ENCODE peak calls at places on chromosomes 6 and 20, in nine cellular contexts. One of them, this sample, is unnamed.

GRCh38 chr6:163367388-163368183 is 46.9 kb upstream of the QKI start:
- DNase-seq in HCT116: no peak
- DNase-seq in IMR-90: no peak
- DNase-seq in mesendoderm: no peak
- DNase-seq in CD4-positive, alpha-beta T cell: no peak
- DNase-seq in tibial artery: no peak
- DNase-seq in small intestine: no peak
- DNase-seq in adrenal gland: no peak
- DNase-seq in aorta: peak
- DNase-seq in this sample: no peak

GRCh38 chr6:148416309-148416965 is 73.8 kb downstream of the SASH1 start:
- DNase-seq in HCT116: no peak
- DNase-seq in IMR-90: no peak
- DNase-seq in mesendoderm: no peak
- DNase-seq in CD4-positive, alpha-beta T cell: no peak
- DNase-seq in tibial artery: no peak
- DNase-seq in small intestine: no peak
- DNase-seq in adrenal gland: no peak
- DNase-seq in aorta: no peak
- DNase-seq in this sample: no peak

GRCh38 chr6:53344993-53345392 is 3.8 kb downstream of the ELOVL5 start:
- DNase-seq in HCT116: no peak
- DNase-seq in IMR-90: no peak
- DNase-seq in mesendoderm: no peak
- DNase-seq in CD4-positive, alpha-beta T cell: no peak
- DNase-seq in tibial artery: no peak
- DNase-seq in small intestine: no peak
- DNase-seq in adrenal gland: no peak
- DNase-seq in aorta: no peak
- DNase-seq in this sample: no peak

GRCh38 chr6:105510746-105511145 is 107.9 kb upstream of the PREP start:
- DNase-seq in HCT116: no peak
- DNase-seq in IMR-90: peak
- DNase-seq in mesendoderm: no peak
- DNase-seq in CD4-positive, alpha-beta T cell: no peak
- DNase-seq in tibial artery: no peak
- DNase-seq in small intestine: no peak
- DNase-seq in adrenal gland: no peak
- DNase-seq in aorta: no peak
- DNase-seq in this sample: no peak

GRCh38 chr6:33632603-33633039 is 11.5 kb downstream of the ITPR3 start:
- DNase-seq in HCT116: peak
- DNase-seq in IMR-90: no peak
- DNase-seq in mesendoderm: peak
- DNase-seq in CD4-positive, alpha-beta T cell: peak
- DNase-seq in tibial artery: no peak
- DNase-seq in small intestine: peak
- DNase-seq in adrenal gland: peak
- DNase-seq in aorta: peak
- DNase-seq in this sample: peak

GRCh38 chr20:47950103-47950502 is 164.8 kb upstream of the SULF2 start:
- DNase-seq in HCT116: no peak
- DNase-seq in IMR-90: no peak
- DNase-seq in mesendoderm: peak
- DNase-seq in CD4-positive, alpha-beta T cell: no peak
- DNase-seq in tibial artery: no peak
- DNase-seq in small intestine: no peak
- DNase-seq in adrenal gland: no peak
- DNase-seq in aorta: no peak
- DNase-seq in this sample: no peak

GRCh38 chr6:32113386-32114352 is 4.5 kb upstream of the TNXB start:
- DNase-seq in HCT116: no peak
- DNase-seq in IMR-90: peak
- DNase-seq in mesendoderm: peak
- DNase-seq in CD4-positive, alpha-beta T cell: no peak
- DNase-seq in tibial artery: peak
- DNase-seq in small intestine: no peak
- DNase-seq in adrenal gland: peak
- DNase-seq in aorta: peak
- DNase-seq in this sample: no peak

GRCh38 chr20:33477386-33478234 is 12.3 kb upstream of the CBFA2T2 start:
- DNase-seq in HCT116: no peak
- DNase-seq in IMR-90: no peak
- DNase-seq in mesendoderm: peak
- DNase-seq in CD4-positive, alpha-beta T cell: no peak
- DNase-seq in tibial artery: no peak
- DNase-seq in small intestine: peak
- DNase-seq in adrenal gland: no peak
- DNase-seq in aorta: no peak
- DNase-seq in this sample: no peak

GRCh38 chr6:105805581-105806023 is 280.5 kb upstream of the PRDM1 start:
- DNase-seq in HCT116: no peak
- DNase-seq in IMR-90: peak
- DNase-seq in mesendoderm: no peak
- DNase-seq in CD4-positive, alpha-beta T cell: no peak
- DNase-seq in tibial artery: no peak
- DNase-seq in small intestine: no peak
- DNase-seq in adrenal gland: peak
- DNase-seq in aorta: no peak
- DNase-seq in this sample: no peak

GRCh38 chr6:56802570-56802969 is 152.3 kb upstream of the BEND6 start:
- DNase-seq in HCT116: no peak
- DNase-seq in IMR-90: peak
- DNase-seq in mesendoderm: no peak
- DNase-seq in CD4-positive, alpha-beta T cell: no peak
- DNase-seq in tibial artery: no peak
- DNase-seq in small intestine: no peak
- DNase-seq in adrenal gland: no peak
- DNase-seq in aorta: no peak
- DNase-seq in this sample: no peak

GRCh38 chr6:170211404-170212025 is 79.4 kb downstream of the DLL1 start:
- DNase-seq in HCT116: no peak
- DNase-seq in IMR-90: no peak
- DNase-seq in mesendoderm: no peak
- DNase-seq in CD4-positive, alpha-beta T cell: no peak
- DNase-seq in tibial artery: peak
- DNase-seq in small intestine: no peak
- DNase-seq in adrenal gland: no peak
- DNase-seq in aorta: no peak
- DNase-seq in this sample: no peak

DNA sequence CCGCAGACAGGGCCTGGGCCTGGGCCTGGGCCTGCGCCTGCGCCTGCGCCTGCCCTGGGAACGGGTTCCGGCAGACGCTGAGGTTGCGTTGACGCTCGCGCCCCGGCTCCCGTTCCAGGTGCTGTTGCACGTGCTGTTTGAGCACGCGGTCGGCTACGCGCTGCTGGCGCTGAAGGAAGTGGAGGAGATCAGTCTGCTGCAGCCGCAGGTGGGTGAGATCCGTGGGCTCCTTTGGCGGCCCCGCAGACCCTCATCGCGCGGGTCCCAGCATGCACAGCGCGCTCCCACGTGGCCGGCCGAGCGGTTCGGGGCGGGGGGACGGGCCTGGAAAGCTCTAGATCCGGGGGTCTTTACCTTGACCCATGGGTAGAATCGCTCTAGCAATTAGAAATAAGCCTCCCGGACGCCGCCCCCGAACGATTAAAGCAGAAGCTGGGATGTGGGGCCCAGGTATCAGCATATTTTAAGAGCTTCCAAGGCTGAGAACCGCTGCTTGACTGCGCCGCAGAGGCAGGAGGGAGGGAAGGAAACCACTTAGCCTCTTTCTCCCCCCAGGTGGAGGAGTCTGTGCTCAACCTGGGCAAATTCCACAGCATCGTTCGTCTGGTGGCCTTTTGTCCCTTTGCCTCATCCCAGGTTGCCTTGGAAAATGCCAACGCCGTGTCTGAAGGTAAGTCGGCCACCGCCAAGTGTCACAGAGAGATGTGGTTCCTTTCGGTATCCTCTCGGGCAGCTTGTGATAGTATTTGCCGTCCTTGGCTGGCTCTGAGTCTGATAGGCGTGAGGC is 485 bp downstream of the NOP56 start:
- DNase-seq in HCT116: no peak
- DNase-seq in IMR-90: no peak
- DNase-seq in mesendoderm: no peak
- DNase-seq in CD4-positive, alpha-beta T cell: no peak
- DNase-seq in tibial artery: peak
- DNase-seq in small intestine: peak
- DNase-seq in adrenal gland: no peak
- DNase-seq in aorta: no peak
- DNase-seq in this sample: peak
- H3K27ac ChIP-seq in HCT116: peak
- H3K27ac ChIP-seq in IMR-90: peak
- H3K27ac ChIP-seq in mesendoderm: peak
- H3K27ac ChIP-seq in CD4-positive, alpha-beta T cell: peak
- H3K27ac ChIP-seq in tibial artery: peak
- H3K27ac ChIP-seq in small intestine: peak
- H3K27ac ChIP-seq in adrenal gland: peak
- H3K27ac ChIP-seq in aorta: peak
- H3K27ac ChIP-seq in this sample: peak

GRCh38 chr6:2502998-2503674 is 247.6 kb downstream of the MYLK4 start:
- DNase-seq in HCT116: no peak
- DNase-seq in IMR-90: no peak
- DNase-seq in mesendoderm: no peak
- DNase-seq in CD4-positive, alpha-beta T cell: no peak
- DNase-seq in tibial artery: no peak
- DNase-seq in small intestine: no peak
- DNase-seq in adrenal gland: no peak
- DNase-seq in aorta: no peak
- DNase-seq in this sample: no peak

GRCh38 chr6:2492686-2493523 is 247.5 kb upstream of the GMDS start:
- DNase-seq in HCT116: no peak
- DNase-seq in IMR-90: no peak
- DNase-seq in mesendoderm: no peak
- DNase-seq in CD4-positive, alpha-beta T cell: no peak
- DNase-seq in tibial artery: no peak
- DNase-seq in small intestine: peak
- DNase-seq in adrenal gland: no peak
- DNase-seq in aorta: no peak
- DNase-seq in this sample: no peak

GRCh38 chr6:2502096-2502997 is 248.4 kb downstream of the MYLK4 start:
- DNase-seq in HCT116: no peak
- DNase-seq in IMR-90: no peak
- DNase-seq in mesendoderm: peak
- DNase-seq in CD4-positive, alpha-beta T cell: no peak
- DNase-seq in tibial artery: no peak
- DNase-seq in small intestine: no peak
- DNase-seq in adrenal gland: no peak
- DNase-seq in aorta: no peak
- DNase-seq in this sample: no peak

GRCh38 chr6:2496291-2496690 is 250.9 kb upstream of the GMDS start:
- DNase-seq in HCT116: no peak
- DNase-seq in IMR-90: no peak
- DNase-seq in mesendoderm: no peak
- DNase-seq in CD4-positive, alpha-beta T cell: no peak
- DNase-seq in tibial artery: no peak
- DNase-seq in small intestine: no peak
- DNase-seq in adrenal gland: no peak
- DNase-seq in aorta: no peak
- DNase-seq in this sample: no peak

GRCh38 chr6:2498224-2498623 is 252.5 kb downstream of the MYLK4 start:
- DNase-seq in HCT116: no peak
- DNase-seq in IMR-90: no peak
- DNase-seq in mesendoderm: no peak
- DNase-seq in CD4-positive, alpha-beta T cell: no peak
- DNase-seq in tibial artery: no peak
- DNase-seq in small intestine: no peak
- DNase-seq in adrenal gland: peak
- DNase-seq in aorta: no peak
- DNase-seq in this sample: no peak
- H3K27ac ChIP-seq in HCT116: no peak
- H3K27ac ChIP-seq in IMR-90: no peak
- H3K27ac ChIP-seq in mesendoderm: no peak
- H3K27ac ChIP-seq in CD4-positive, alpha-beta T cell: no peak
- H3K27ac ChIP-seq in tibial artery: no peak
- H3K27ac ChIP-seq in small intestine: no peak
- H3K27ac ChIP-seq in adrenal gland: no peak
- H3K27ac ChIP-seq in aorta: no peak
- H3K27ac ChIP-seq in this sample: no peak

GRCh38 chr6:43768983-43769525 is 957 bp upstream of the VEGFA start:
- DNase-seq in HCT116: no peak
- DNase-seq in IMR-90: peak
- DNase-seq in mesendoderm: no peak
- DNase-seq in CD4-positive, alpha-beta T cell: no peak
- DNase-seq in tibial artery: peak
- DNase-seq in small intestine: no peak
- DNase-seq in adrenal gland: peak
- DNase-seq in aorta: peak
- DNase-seq in this sample: peak
- H3K27ac ChIP-seq in HCT116: no peak
- H3K27ac ChIP-seq in IMR-90: peak
- H3K27ac ChIP-seq in mesendoderm: no peak
- H3K27ac ChIP-seq in CD4-positive, alpha-beta T cell: no peak
- H3K27ac ChIP-seq in tibial artery: peak
- H3K27ac ChIP-seq in small intestine: no peak
- H3K27ac ChIP-seq in adrenal gland: peak
- H3K27ac ChIP-seq in aorta: no peak
- H3K27ac ChIP-seq in this sample: no peak

DNA sequence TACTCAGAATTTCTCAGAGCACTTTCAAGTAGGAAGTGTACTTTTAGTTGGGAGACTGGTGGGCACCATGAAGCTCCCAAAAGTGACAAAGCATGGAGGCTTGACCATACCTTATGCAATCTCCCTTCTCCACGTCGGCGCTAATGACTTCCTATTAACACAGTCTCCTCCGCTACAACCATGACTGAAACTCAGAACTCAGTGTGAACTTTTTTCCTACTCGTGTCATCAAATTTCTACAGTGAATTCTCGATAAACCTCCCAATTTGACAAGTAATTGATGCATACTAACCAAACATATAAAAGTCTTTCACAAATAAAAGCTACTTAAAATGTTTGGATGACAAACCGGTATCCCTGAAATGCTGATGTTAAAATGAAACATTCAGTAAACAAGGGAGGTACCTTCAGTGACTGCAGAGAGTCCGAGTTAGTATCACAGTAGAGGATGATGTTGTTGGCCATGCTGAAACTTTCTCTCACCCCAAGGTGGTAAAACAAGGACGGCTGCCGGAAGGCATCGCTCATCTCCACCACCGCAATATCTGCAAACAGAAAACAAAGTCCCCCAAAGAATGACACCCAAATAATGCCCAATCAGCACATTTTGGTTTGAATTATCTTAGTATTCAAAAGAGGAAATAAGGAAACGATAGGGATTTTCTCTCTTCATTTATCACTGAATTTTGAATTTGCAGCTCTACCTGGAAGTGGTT is 72.1 kb downstream of the MAP3K5 start:
- DNase-seq in HCT116: no peak
- DNase-seq in IMR-90: no peak
- DNase-seq in mesendoderm: no peak
- DNase-seq in CD4-positive, alpha-beta T cell: no peak
- DNase-seq in tibial artery: no peak
- DNase-seq in small intestine: no peak
- DNase-seq in adrenal gland: no peak
- DNase-seq in aorta: no peak
- DNase-seq in this sample: no peak
- H3K27ac ChIP-seq in HCT116: no peak
- H3K27ac ChIP-seq in IMR-90: no peak
- H3K27ac ChIP-seq in mesendoderm: no peak
- H3K27ac ChIP-seq in CD4-positive, alpha-beta T cell: no peak
- H3K27ac ChIP-seq in tibial artery: no peak
- H3K27ac ChIP-seq in small intestine: no peak
- H3K27ac ChIP-seq in adrenal gland: peak
- H3K27ac ChIP-seq in aorta: no peak
- H3K27ac ChIP-seq in this sample: no peak

GRCh38 chr6:44119704-44120262 is 7.5 kb downstream of the MRPL14 start:
- DNase-seq in HCT116: no peak
- DNase-seq in IMR-90: no peak
- DNase-seq in mesendoderm: no peak
- DNase-seq in CD4-positive, alpha-beta T cell: no peak
- DNase-seq in tibial artery: no peak
- DNase-seq in small intestine: peak
- DNase-seq in adrenal gland: no peak
- DNase-seq in aorta: no peak
- DNase-seq in this sample: no peak
- H3K27ac ChIP-seq in HCT116: no peak
- H3K27ac ChIP-seq in IMR-90: peak
- H3K27ac ChIP-seq in mesendoderm: no peak
- H3K27ac ChIP-seq in CD4-positive, alpha-beta T cell: no peak
- H3K27ac ChIP-seq in tibial artery: no peak
- H3K27ac ChIP-seq in small intestine: no peak
- H3K27ac ChIP-seq in adrenal gland: no peak
- H3K27ac ChIP-seq in aorta: no peak
- H3K27ac ChIP-seq in this sample: no peak

This sample was measured in substantia nigra.